ENCODE peak calls at places on chromosome 13, in seven cellular contexts. T is CD4-positive, alpha-beta memory T cell; E is adrenal gland; H is lower lobe of right lung; Z is ovary; W is naive thymus-derived CD4-positive, alpha-beta T cell; K is CD8-positive, alpha-beta memory T cell. C is an unnamed sample. For H3K4me1, the result is how much of the 10 kb centered on the place peaks cover.

GRCh38 chr13:53285896-53286430 is 257.4 kb downstream of the OLFM4 start:
- DNase-seq in Z (no peak), K (no peak), W (no peak), H (no peak), E (no peak), T (no peak), C (peak)

GRCh38 chr13:36913463-36913862 is 6.6 kb downstream of the SMAD9 start:
- DNase-seq in W (no peak), Z (no peak), K (no peak), H (no peak), T (no peak), E (no peak), C (no peak)

GRCh38 chr13:90184355-90184754 is 1163.1 kb upstream of the MIR17HG start:
- DNase-seq in W (no peak), H (no peak), T (no peak), Z (no peak), K (no peak), E (no peak), C (no peak)

GRCh38 chr13:110327036-110327790 is 20.1 kb downstream of the COL4A2 start:
- DNase-seq in K (no peak), W (no peak), T (no peak), Z (no peak), H (no peak), E (no peak), C (no peak)

GRCh38 chr13:20528451-20528850 is 2.8 kb upstream of the CRYL1 start:
- DNase-seq in K (no peak), H (no peak), Z (no peak), W (no peak), T (no peak), E (no peak), C (no peak)

GRCh38 chr13:71672527-71672926 is 194.5 kb downstream of the DACH1 start:
- DNase-seq in W (no peak), Z (no peak), H (no peak), T (no peak), E (no peak), K (no peak), C (no peak)

GRCh38 chr13:39054112-39054511 is 15.9 kb downstream of the NHLRC3 start:
- DNase-seq in W (no peak), K (no peak), T (no peak), Z (no peak), H (no peak), E (no peak), C (no peak)

GRCh38 chr13:110102053-110102452 is 204.9 kb downstream of the COL4A1 start:
- DNase-seq in E (no peak), H (no peak), Z (no peak), K (no peak), W (no peak), T (no peak), C (no peak)

GRCh38 chr13:69243366-69243765 is 864.3 kb upstream of the ATXN8OS start:
- DNase-seq in E (no peak), W (no peak), K (no peak), H (no peak), T (no peak), Z (no peak), C (no peak)

GRCh38 chr13:46598140-46598819 is 45.3 kb downstream of the LRCH1 start:
- DNase-seq in E (no peak), Z (no peak), K (no peak), W (no peak), H (no peak), T (no peak), C (no peak)

DNA sequence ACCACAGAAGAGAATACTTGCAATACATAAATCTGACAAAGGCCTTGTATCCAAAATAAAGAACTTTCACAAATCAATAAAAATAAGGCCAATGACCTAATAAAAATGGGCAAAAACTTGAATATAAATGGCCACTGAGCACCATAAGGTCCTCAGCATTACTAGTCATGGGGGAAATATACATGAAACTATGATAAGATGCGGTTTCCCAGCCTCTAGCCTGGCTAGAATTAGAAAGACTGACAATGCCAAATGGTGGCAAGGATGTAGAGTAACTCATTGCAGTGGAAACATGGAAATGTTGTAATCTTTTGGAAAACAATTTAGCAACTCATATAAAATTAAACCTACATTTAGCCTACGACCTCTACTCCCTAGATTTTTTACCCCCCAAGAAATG is 227.1 kb downstream of the GGACT start:
- DNase-seq in W (no peak), T (no peak), H (no peak), Z (no peak), K (no peak), E (no peak), C (no peak)
- H3K4me3 ChIP-seq in W (no peak), T (no peak), H (no peak), Z (no peak), K (no peak), E (no peak), C (no peak)

GRCh38 chr13:29847501-29847983 is 2.9 kb downstream of the UBL3 start:
- DNase-seq in E (peak), W (peak), K (no peak), H (no peak), T (peak), Z (peak), C (peak)
- H3K4me1 ChIP-seq in E (under half), W (under half), K (under half), H (under half), T (half or more), Z (under half), C (under half)

DNA sequence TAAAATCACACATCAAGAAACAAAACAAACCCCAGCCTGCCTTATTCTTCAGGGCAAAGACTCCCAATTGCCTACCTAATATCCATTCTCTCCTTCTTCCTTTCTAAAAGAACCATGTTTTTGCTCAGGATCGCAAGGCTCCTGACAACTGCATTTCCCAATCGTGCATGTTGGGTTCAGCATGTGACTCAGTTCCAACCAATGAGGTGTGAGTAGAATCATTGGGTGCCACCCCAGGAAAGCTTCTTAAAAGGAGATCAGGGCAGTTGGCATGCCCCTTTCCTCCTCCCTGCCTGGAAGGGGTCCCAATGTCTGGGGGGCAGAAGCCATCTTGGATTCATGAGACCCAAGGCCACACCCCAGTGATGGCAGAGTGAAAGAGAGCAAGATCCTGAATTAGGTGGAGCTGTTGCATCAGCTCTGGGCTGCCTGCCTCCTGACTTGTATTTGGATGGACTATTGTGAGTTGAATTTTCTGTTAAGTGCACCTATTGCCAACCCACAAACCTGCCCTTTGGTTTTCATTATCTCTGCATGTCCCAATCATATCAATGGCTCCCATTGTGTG is 26.0 kb upstream of the UBAC2 start:
- DNase-seq in Z (no peak), E (no peak), K (no peak), T (no peak), H (no peak), W (no peak), C (no peak)
- H3K4me3 ChIP-seq in Z (no peak), E (no peak), K (no peak), T (no peak), H (no peak), W (no peak), C (no peak)

GRCh38 chr13:40546047-40546446 is 120.4 kb downstream of the FOXO1 start:
- DNase-seq in K (no peak), T (no peak), W (no peak), H (no peak), Z (no peak), E (no peak), C (no peak)
- H3K4me1 ChIP-seq in K (under half), T (under half), W (under half), H (under half), Z (under half), E (under half), C (under half)

GRCh38 chr13:113207890-113208423 is 512 bp downstream of the PCID2 start:
- DNase-seq in E (no peak), T (no peak), W (peak), K (no peak), H (peak), Z (no peak), C (peak)
- H3K4me3 ChIP-seq in E (peak), T (peak), W (peak), K (peak), H (peak), Z (peak), C (peak)

GRCh38 chr13:32081591-32081990 is 50.0 kb downstream of the FRY start:
- DNase-seq in T (no peak), E (no peak), H (no peak), Z (no peak), K (no peak), W (no peak), C (no peak)

GRCh38 chr13:32079586-32079985 is 48.0 kb downstream of the FRY start:
- DNase-seq in Z (no peak), H (no peak), W (no peak), K (no peak), E (no peak), T (no peak), C (no peak)

GRCh38 chr13:32075150-32075851 is 43.7 kb downstream of the FRY start:
- DNase-seq in E (no peak), T (no peak), Z (no peak), H (no peak), K (no peak), W (no peak), C (peak)

DNA sequence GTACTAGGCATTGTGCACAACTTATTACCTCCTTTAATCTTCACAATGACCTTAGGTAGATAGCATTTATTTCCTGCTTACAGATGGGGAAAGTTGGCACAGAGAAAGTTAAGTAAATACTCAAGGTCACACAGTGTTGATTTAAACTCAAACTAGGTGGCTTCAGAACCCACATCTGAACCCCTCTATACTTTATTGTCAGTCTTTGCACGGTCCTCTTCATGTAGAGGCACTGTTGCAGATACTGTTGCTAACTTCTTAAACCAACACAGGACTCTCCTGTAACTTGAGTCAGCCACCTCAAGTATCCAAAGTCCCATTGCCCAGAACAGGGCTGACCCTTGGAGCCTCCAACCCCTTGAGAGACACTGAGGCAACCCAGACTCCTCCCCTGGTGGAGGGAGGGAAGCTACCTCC is 48.8 kb downstream of the FRY start:
- DNase-seq in E (no peak), T (no peak), H (no peak), K (no peak), W (no peak), Z (no peak), C (no peak)
- H3K4me1 ChIP-seq in E (under half), T (under half), H (under half), K (under half), W (under half), Z (under half), C (under half)

DNA sequence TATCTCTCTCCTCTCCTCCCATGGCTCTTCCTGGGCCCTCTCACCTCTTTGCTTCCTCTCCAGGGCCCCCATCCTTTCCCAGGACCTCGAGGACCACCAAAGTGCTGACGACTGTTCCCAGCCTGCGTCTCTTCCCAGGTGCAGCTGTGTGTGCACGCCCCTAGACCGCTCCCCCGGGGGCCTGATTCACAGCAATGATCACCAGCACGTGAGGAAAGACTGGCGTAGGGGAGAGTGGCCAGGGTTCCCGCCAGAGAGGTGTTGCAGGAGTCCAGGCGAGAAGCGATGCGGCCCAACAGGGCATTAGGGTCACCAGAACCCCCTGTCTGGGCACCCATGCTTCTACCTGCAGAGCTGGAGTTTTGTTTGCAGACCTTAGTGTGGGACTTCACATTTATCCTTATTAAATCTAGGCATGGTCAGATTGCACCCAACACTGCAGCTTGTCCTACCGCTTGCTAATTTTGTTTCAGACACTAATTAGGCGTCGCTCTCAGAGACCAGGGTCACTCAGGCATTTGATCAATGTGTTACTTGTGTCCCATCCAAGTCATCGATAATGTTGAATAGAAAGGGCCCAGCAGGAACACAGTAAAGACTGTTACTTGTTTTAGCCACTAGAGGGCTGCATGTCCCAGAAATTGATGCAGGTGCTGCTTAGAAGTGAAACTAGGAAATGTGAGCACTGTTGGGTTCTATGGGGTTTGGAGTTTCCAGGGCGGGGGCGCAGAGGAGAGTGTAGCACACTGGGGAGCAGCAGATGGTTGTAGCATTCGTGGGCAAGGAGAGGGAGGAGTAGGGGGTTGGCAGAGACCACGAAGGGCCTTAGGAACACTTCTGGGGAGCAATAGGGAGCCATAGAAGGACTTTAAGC is 53.2 kb downstream of the CDADC1 start:
- DNase-seq in Z (peak), T (peak), K (peak), H (peak), W (peak), E (peak), C (peak)
- H3K4me3 ChIP-seq in Z (peak), T (peak), K (peak), H (peak), W (peak), E (no peak), C (peak)

DNA sequence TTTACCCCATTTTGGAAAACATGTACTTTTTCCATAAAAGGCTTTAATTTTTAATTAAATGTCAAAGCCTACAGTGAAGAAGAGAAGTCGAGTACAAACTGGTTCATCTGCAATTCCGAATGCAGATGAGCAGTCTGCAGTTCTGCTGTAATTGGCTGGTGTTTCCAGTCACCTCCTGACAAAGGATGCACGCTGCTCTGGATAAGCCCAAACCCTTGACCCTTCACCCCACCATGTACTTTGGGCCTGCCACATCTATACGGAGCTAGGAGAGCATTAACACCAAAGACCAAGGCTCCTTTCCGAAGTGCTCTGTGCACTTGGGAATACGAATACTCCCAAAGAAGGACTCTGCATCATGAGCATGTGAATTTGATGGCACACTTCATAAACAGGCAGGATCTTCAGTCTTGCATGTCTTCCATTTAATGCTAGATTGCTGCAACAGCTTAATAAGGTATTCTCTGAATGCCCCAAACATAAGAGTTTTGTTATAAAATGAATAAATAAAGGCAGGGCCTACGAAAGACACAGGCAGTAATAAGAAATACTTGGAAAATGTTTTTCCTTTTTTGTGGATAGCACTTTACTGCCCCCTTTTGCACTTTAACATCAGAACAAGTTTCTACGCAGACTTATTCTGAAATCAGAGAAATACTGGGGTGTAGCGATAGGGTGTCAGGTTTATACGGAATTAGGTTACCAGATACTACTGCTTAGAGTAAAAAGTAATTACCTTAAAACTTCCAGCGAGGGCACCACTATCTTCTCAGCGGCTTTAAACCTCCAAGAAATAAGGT is 15.1 kb downstream of the EFNB2 start:
- DNase-seq in E (no peak), W (no peak), Z (no peak), K (no peak), T (no peak), H (no peak), C (no peak)
- H3K4me1 ChIP-seq in E (under half), W (under half), Z (under half), K (under half), T (under half), H (under half), C (under half)

GRCh38 chr13:79782541-79783216 is 301.7 kb downstream of the NDFIP2 start:
- DNase-seq in K (no peak), Z (peak), H (peak), E (no peak), W (no peak), T (no peak), C (no peak)
- H3K4me3 ChIP-seq in K (no peak), Z (no peak), H (no peak), E (no peak), W (no peak), T (no peak), C (no peak)

C was measured in HAP-1.